ENCODE peak calls at places on chromosomes 5 and 9, in four cellular contexts. L is transverse colon; R is dorsolateral prefrontal cortex; V is CD4-positive, alpha-beta T cell. G is an unnamed sample.

GRCh38 chr5:128559300-128560297 is 21.6 kb upstream of the FBN2 start:
- DNase-seq in L (no peak), R (no peak), V (no peak), G (no peak)

GRCh38 chr9:75788006-75788634 is 102.4 kb upstream of the PCSK5 start:
- DNase-seq in L (no peak), R (no peak), V (no peak), G (no peak)

GRCh38 chr9:6644346-6645152 is 980 bp downstream of the GLDC start:
- DNase-seq in L (no peak), R (no peak), V (no peak), G (no peak)

GRCh38 chr9:111831371-111832108 is 36.8 kb upstream of the SHOC1 start:
- DNase-seq in L (no peak), R (no peak), V (no peak), G (no peak)

GRCh38 chr5:159441441-159441840 is 111.2 kb upstream of the IL12B start:
- DNase-seq in L (no peak), R (no peak), V (no peak), G (no peak)

GRCh38 chr5:1759378-1759970 is 40.2 kb downstream of the MRPL36 start:
- DNase-seq in L (no peak), R (no peak), V (no peak), G (no peak)

GRCh38 chr5:96852769-96853168 is 23.5 kb upstream of the ERAP2 start:
- DNase-seq in L (no peak), R (no peak), V (no peak), G (no peak)

GRCh38 chr9:103991001-103991400 is 103.1 kb upstream of the SMC2 start:
- DNase-seq in L (no peak), R (no peak), V (no peak), G (no peak)

GRCh38 chr5:119453045-119453383 is 717 bp downstream of the HSD17B4 start:
- DNase-seq in L (peak), R (no peak), V (no peak), G (no peak)

GRCh38 chr9:130698514-130698913 is 4.9 kb downstream of the EXOSC2 start:
- DNase-seq in L (no peak), R (no peak), V (no peak), G (no peak)

GRCh38 chr9:110126986-110127864 is 80.7 kb downstream of the C9orf152 start:
- DNase-seq in L (peak), R (no peak), V (no peak), G (no peak)

GRCh38 chr9:83034587-83034986 is 28.4 kb downstream of the RASEF start:
- DNase-seq in L (no peak), R (no peak), V (no peak), G (no peak)

GRCh38 chr5:170434953-170435605 is 45.9 kb upstream of the KCNMB1 start:
- DNase-seq in L (peak), R (peak), V (peak), G (peak)

GRCh38 chr9:116471093-116471906 is 215.8 kb upstream of the TRIM32 start:
- DNase-seq in L (no peak), R (no peak), V (no peak), G (no peak)

GRCh38 chr5:67315082-67315801 is 118.6 kb upstream of the CD180 start:
- DNase-seq in L (no peak), R (peak), V (no peak), G (peak)

GRCh38 chr5:132422720-132423442 is 53.4 kb downstream of the SLC22A5 start:
- DNase-seq in L (peak), R (no peak), V (no peak), G (no peak)

GRCh38 chr5:14868771-14869170 is 2.8 kb downstream of the ANKH start:
- DNase-seq in L (peak), R (no peak), V (no peak), G (no peak)

GRCh38 chr9:133741716-133742115 is 3.6 kb upstream of the SARDH start:
- DNase-seq in L (no peak), R (no peak), V (no peak), G (no peak)

GRCh38 chr9:114606597-114607207 is 4.4 kb upstream of the TMEM268 start:
- DNase-seq in L (no peak), R (no peak), V (no peak), G (no peak)

GRCh38 chr5:29001666-29002065 is 1963.3 kb upstream of the CDH9 start:
- DNase-seq in L (no peak), R (no peak), V (no peak), G (no peak)

GRCh38 chr9:115226152-115226551 is 108.2 kb upstream of the TNC start:
- DNase-seq in L (no peak), R (no peak), V (no peak), G (no peak)

GRCh38 chr5:149063017-149063687 is at the start of gene SH3TC2:
- DNase-seq in L (peak), R (peak), V (no peak), G (peak)
- H3K27ac ChIP-seq in L (peak), R (peak), V (no peak), G (peak)

GRCh38 chr5:180467028-180467427 is 27.2 kb upstream of the CNOT6 start:
- DNase-seq in L (peak), R (no peak), V (no peak), G (no peak)
- H3K27ac ChIP-seq in L (no peak), R (no peak), V (no peak), G (no peak)

DNA sequence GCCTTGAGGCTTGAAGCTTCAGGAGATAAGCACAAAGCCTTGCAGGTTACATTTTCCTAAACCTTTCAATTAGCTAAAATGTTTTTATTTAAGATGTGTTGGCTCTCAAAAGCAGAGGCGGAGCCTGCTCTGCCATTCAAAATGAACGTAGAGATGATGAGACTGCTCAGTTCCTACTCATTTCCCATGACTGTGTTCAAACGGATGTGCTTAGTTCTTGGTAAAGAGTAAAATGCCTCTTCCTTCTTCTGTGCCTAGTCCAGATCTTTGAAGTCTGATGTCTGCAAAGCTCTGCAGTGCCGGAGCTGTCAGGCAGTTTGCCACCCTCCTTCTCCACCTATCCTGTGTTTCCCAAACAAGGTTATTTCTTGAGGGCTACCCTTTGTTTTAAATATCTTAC is 46.3 kb upstream of the ADAMTSL1 start:
- DNase-seq in L (no peak), R (no peak), V (no peak), G (no peak)
- H3K27ac ChIP-seq in L (no peak), R (no peak), V (no peak), G (no peak)

DNA sequence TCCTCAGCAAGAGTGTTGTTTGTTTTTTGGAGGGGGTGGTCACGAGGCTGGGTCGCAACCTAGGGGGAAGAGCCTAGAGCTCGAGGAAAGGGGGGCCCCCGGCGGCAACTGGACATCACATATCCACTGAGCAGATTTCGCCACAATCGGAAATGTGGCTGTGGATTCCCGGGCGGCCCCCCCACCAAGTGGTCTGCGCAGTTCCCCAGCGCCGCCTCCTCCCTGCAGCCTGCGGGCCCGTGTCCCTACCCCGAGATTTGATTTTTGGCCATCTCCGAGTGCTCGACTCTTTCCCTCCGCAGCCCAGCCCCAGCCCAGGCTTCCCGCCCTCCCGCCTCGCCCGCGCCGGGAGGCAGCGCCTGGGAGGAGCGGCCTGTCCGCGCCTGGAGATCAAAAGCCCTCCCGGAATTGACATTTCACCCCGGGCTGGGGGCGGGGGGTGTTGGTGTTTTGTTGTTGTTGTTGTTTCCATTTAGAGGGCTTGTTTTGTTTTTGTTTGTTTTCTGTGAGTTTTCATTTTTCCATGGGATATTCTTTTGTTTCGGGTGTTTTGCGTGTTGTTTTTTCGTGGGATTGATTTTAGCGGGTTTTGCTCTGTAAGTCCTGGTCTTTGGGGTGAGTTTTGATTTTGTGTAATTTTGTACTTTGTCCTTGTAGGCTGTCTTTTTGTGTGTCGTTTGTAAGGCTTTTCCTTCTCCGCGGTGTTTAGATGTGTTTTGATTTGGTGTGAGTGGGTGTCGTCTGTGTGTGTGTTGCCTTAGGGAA is 1.6 kb upstream of the PAX5 start:
- DNase-seq in L (no peak), R (no peak), V (no peak), G (no peak)
- H3K27ac ChIP-seq in L (peak), R (no peak), V (no peak), G (no peak)